ENCODE peak calls at places on chromosomes 2 and 18, in four cellular contexts. M is HepG2, X is neural progenitor cell, Q is IMR-90. U is an unnamed sample.
A peak's percentile ranks its signal among the peaks of the same experiment; 100 is the strongest.

GRCh38 chr2:8679827-8680731 is 1.8 kb upstream of the ID2 start:
- DNase-seq in M (peak; percentile 98), X (peak; percentile 44), Q (peak; percentile 43), U (peak; percentile 38)

GRCh38 chr2:134148843-134149472 is 104.9 kb upstream of the MGAT5 start:
- DNase-seq in M (no peak), X (no peak), Q (no peak), U (no peak)

GRCh38 chr2:163259489-163259888 is 420.9 kb upstream of the KCNH7 start:
- DNase-seq in M (peak; percentile 44), X (no peak), Q (no peak), U (no peak)

GRCh38 chr2:30662268-30663131 is 144.7 kb downstream of the CAPN13 start:
- DNase-seq in M (no peak), X (no peak), Q (peak; percentile 63), U (no peak)

GRCh38 chr2:137943035-137943830 is 21.0 kb upstream of the HNMT start:
- DNase-seq in M (peak; percentile 100), X (no peak), Q (no peak), U (no peak)

GRCh38 chr2:51829477-51829876 is 797.5 kb upstream of the NRXN1 start:
- DNase-seq in M (no peak), X (no peak), Q (no peak), U (no peak)

GRCh38 chr2:241507430-241508239 is 749 bp downstream of the STK25 start:
- DNase-seq in M (peak; percentile 62), X (peak; percentile 80), Q (peak; percentile 33), U (peak; percentile 36)

GRCh38 chr2:96760986-96761832 is 507 bp downstream of the CNNM4 start:
- DNase-seq in M (peak; percentile 33), X (peak; percentile 51), Q (no peak), U (peak; percentile 30)

GRCh38 chr2:151159109-151159690 is 102.5 kb downstream of the RBM43 start:
- DNase-seq in M (no peak), X (peak; percentile 49), Q (peak; percentile 17), U (no peak)

GRCh38 chr2:119241205-119241532 is 17.5 kb downstream of the STEAP3 start:
- DNase-seq in M (no peak), X (no peak), Q (no peak), U (no peak)
- H3K4me2 ChIP-seq in M (no peak overlapping the region), X (no peak overlapping the region), Q (no peak overlapping the region), U (no peak overlapping the region)

GRCh38 chr2:44120428-44120827 is 48.2 kb upstream of the PPM1B start:
- DNase-seq in M (no peak), X (no peak), Q (peak; percentile 93), U (no peak)

GRCh38 chr2:44126106-44126797 is 42.4 kb upstream of the PPM1B start:
- DNase-seq in M (no peak), X (no peak), Q (no peak), U (no peak)

GRCh38 chr2:44124502-44124901 is 44.2 kb upstream of the PPM1B start:
- DNase-seq in M (no peak), X (no peak), Q (no peak), U (no peak)

GRCh38 chr2:44118257-44118656 is 50.4 kb upstream of the PPM1B start:
- DNase-seq in M (no peak), X (no peak), Q (peak; percentile 34), U (no peak)

GRCh38 chr2:44121899-44122298 is 46.8 kb upstream of the PPM1B start:
- DNase-seq in M (no peak), X (no peak), Q (no peak), U (no peak)
- H3K27ac ChIP-seq in M (no peak overlapping the region), X (no peak overlapping the region), Q (no peak overlapping the region), U (no peak overlapping the region)

GRCh38 chr18:55384115-55384514 is 203.9 kb downstream of the TCF4 start:
- DNase-seq in M (no peak), X (no peak), Q (no peak), U (no peak)

GRCh38 chr18:55381277-55381676 is 206.7 kb downstream of the TCF4 start:
- DNase-seq in M (no peak), X (no peak), Q (peak; percentile 89), U (no peak)

GRCh38 chr18:55384551-55385275 is 203.3 kb downstream of the TCF4 start:
- DNase-seq in M (peak; percentile 7), X (peak; percentile 68), Q (peak; percentile 48), U (peak; percentile 31)

GRCh38 chr18:55382277-55382805 is 205.7 kb downstream of the TCF4 start:
- DNase-seq in M (no peak), X (no peak), Q (no peak), U (no peak)

GRCh38 chr18:55380574-55380973 is 207.4 kb downstream of the TCF4 start:
- DNase-seq in M (no peak), X (no peak), Q (peak; percentile 60), U (no peak)
- H3K4me2 ChIP-seq in M (no peak overlapping the region), X (no peak overlapping the region), Q (no peak overlapping the region), U (no peak overlapping the region)

GRCh38 chr2:112627060-112628040 is 18.4 kb upstream of the SLC20A1 start:
- DNase-seq in M (no peak), X (no peak), Q (peak; percentile 97), U (no peak)
- H3K27ac ChIP-seq in M (no peak overlapping the region), X (no peak overlapping the region), Q (peak overlapping the region; percentile 79), U (no peak overlapping the region)

DNA sequence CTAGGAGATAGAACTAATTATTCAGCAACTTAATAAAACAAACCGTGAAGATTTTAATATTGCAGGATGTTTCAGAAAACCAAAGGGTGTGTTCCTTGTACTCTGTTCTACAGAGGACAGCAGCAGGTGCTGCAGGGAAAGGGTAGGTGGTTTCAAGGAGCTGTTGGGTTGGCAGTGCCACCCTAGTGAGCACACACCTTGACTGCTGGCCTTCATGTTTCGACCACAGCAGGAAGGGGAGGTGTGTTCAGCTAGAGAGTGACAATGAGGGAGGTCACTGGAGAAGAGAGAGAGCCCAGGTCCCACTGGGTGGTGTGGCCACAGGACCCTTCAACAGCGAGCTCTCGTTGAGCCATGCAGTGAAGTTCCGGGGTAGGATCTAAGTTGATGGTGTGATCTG is 98.6 kb downstream of the ZNF236 start:
- DNase-seq in M (no peak), X (no peak), Q (no peak), U (no peak)
- H3K4me2 ChIP-seq in M (no peak overlapping the region), X (no peak overlapping the region), Q (no peak overlapping the region), U (no peak overlapping the region)

GRCh38 chr2:6793913-6794312 is 71.8 kb downstream of the CMPK2 start:
- DNase-seq in M (no peak), X (no peak), Q (no peak), U (no peak)
- H3K27ac ChIP-seq in M (no peak overlapping the region), X (no peak overlapping the region), Q (no peak overlapping the region), U (no peak overlapping the region)

U was measured in OCI-LY7.